ENCODE peak calls at places on chromosomes 5 and 9, in four cellular contexts. One of them, this sample, is unnamed.

GRCh38 chr9:99072040-99072394 is 32.9 kb upstream of the TGFBR1 start:
- DNase-seq in GM12891: no peak
- DNase-seq in SK-N-SH: no peak
- DNase-seq in GM12878: no peak
- DNase-seq in this sample: no peak

GRCh38 chr5:171418982-171419662 is at the start of gene FGF18:
- DNase-seq in GM12891: peak; percentile 57
- DNase-seq in SK-N-SH: peak; percentile 74
- DNase-seq in GM12878: no peak
- DNase-seq in this sample: peak; percentile 46

GRCh38 chr5:16894236-16895057 is 41.6 kb downstream of the MYO10 start:
- DNase-seq in GM12891: no peak
- DNase-seq in SK-N-SH: no peak
- DNase-seq in GM12878: no peak
- DNase-seq in this sample: no peak

GRCh38 chr9:27258662-27259061 is 38.3 kb downstream of the EQTN start:
- DNase-seq in GM12891: no peak
- DNase-seq in SK-N-SH: no peak
- DNase-seq in GM12878: no peak
- DNase-seq in this sample: no peak

GRCh38 chr9:134925011-134925511 is 7.3 kb upstream of the FCN1 start:
- DNase-seq in GM12891: no peak
- DNase-seq in SK-N-SH: no peak
- DNase-seq in GM12878: no peak
- DNase-seq in this sample: no peak

GRCh38 chr9:113570106-113570505 is 106.6 kb downstream of the RGS3 start:
- DNase-seq in GM12891: no peak
- DNase-seq in SK-N-SH: no peak
- DNase-seq in GM12878: no peak
- DNase-seq in this sample: no peak

GRCh38 chr5:134149571-134150303 is 27.0 kb downstream of the SKP1 start:
- DNase-seq in GM12891: no peak
- DNase-seq in SK-N-SH: no peak
- DNase-seq in GM12878: no peak
- DNase-seq in this sample: no peak

GRCh38 chr9:3455088-3455487 is 70.7 kb downstream of the RFX3 start:
- DNase-seq in GM12891: no peak
- DNase-seq in SK-N-SH: no peak
- DNase-seq in GM12878: no peak
- DNase-seq in this sample: no peak

GRCh38 chr9:134291961-134292871 is 34.0 kb upstream of the RXRA start:
- DNase-seq in GM12891: no peak
- DNase-seq in SK-N-SH: no peak
- DNase-seq in GM12878: no peak
- DNase-seq in this sample: no peak

GRCh38 chr5:68122439-68122906 is 93.1 kb upstream of the PIK3R1 start:
- DNase-seq in GM12891: no peak
- DNase-seq in SK-N-SH: no peak
- DNase-seq in GM12878: no peak
- DNase-seq in this sample: no peak

GRCh38 chr5:91166040-91166807 is 216.9 kb downstream of the ARRDC3 start:
- DNase-seq in GM12891: no peak
- DNase-seq in SK-N-SH: no peak
- DNase-seq in GM12878: no peak
- DNase-seq in this sample: no peak

GRCh38 chr9:92059045-92059444 is 56.2 kb downstream of the SPTLC1 start:
- DNase-seq in GM12891: no peak
- DNase-seq in SK-N-SH: no peak
- DNase-seq in GM12878: no peak
- DNase-seq in this sample: no peak

GRCh38 chr9:98597372-98597771 is 111.4 kb downstream of the GABBR2 start:
- DNase-seq in GM12891: no peak
- DNase-seq in SK-N-SH: no peak
- DNase-seq in GM12878: no peak
- DNase-seq in this sample: no peak

GRCh38 chr9:98479967-98480847 is 224.8 kb upstream of the TBC1D2 start:
- DNase-seq in GM12891: no peak
- DNase-seq in SK-N-SH: no peak
- DNase-seq in GM12878: no peak
- DNase-seq in this sample: no peak

GRCh38 chr9:76562511-76562911 is 103.5 kb downstream of the GCNT1 start:
- DNase-seq in GM12891: no peak
- DNase-seq in SK-N-SH: no peak
- DNase-seq in GM12878: peak; percentile 38
- DNase-seq in this sample: no peak

GRCh38 chr5:72067682-72068470 is 39.4 kb upstream of the MAP1B start:
- DNase-seq in GM12891: no peak
- DNase-seq in SK-N-SH: no peak
- DNase-seq in GM12878: no peak
- DNase-seq in this sample: no peak

GRCh38 chr5:54087436-54087835 is 222.9 kb downstream of the ARL15 start:
- DNase-seq in GM12891: no peak
- DNase-seq in SK-N-SH: no peak
- DNase-seq in GM12878: no peak
- DNase-seq in this sample: no peak

GRCh38 chr5:140694276-140694675 is 3.0 kb downstream of the HARS2 start:
- DNase-seq in GM12891: no peak
- DNase-seq in SK-N-SH: no peak
- DNase-seq in GM12878: no peak
- DNase-seq in this sample: no peak

GRCh38 chr5:77588175-77588574 is 50.3 kb downstream of the OTP start:
- DNase-seq in GM12891: no peak
- DNase-seq in SK-N-SH: no peak
- DNase-seq in GM12878: no peak
- DNase-seq in this sample: no peak

GRCh38 chr5:77586101-77586500 is 52.4 kb downstream of the OTP start:
- DNase-seq in GM12891: no peak
- DNase-seq in SK-N-SH: no peak
- DNase-seq in GM12878: no peak
- DNase-seq in this sample: no peak

DNA sequence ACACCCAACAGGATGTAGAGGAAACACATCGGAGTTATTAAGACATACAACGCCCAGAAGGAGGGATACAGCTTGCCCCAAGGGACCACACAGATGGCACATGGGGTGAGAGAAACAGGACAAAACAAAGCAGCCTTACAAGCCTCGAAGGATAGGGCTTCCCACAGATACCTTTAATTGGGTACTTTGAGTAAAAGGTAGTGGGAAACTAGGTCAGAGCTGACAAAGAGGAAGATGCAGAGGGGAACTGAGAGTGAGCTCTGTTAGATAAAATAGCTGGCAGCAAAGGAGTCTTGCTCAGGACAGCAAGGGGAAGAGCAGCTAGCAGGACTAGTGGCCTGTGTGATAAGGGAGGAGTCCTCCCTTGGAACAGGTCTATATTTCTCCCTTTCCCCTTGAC is 48.2 kb downstream of the OTP start:
- DNase-seq in GM12891: peak; percentile 5
- DNase-seq in SK-N-SH: no peak
- DNase-seq in GM12878: peak; percentile 98
- DNase-seq in this sample: no peak
- TF ChIP-seq TAF1 in GM12891: no peak
- TF ChIP-seq TAF1 in SK-N-SH: no peak
- TF ChIP-seq TAF1 in GM12878: no peak
- TF ChIP-seq TAF1 in this sample: no peak

GRCh38 chr9:86354048-86354881 is at the start of gene TUT7:
- DNase-seq in GM12891: peak; percentile 84
- DNase-seq in SK-N-SH: peak; percentile 94
- DNase-seq in GM12878: peak; percentile 65
- DNase-seq in this sample: peak; percentile 83

GRCh38 chr9:86354882-86355399 is 731 bp upstream of the TUT7 start:
- DNase-seq in GM12891: no peak
- DNase-seq in SK-N-SH: peak; percentile 36
- DNase-seq in GM12878: no peak
- DNase-seq in this sample: no peak

GRCh38 chr9:86353591-86354047 is 591 bp downstream of the TUT7 start:
- DNase-seq in GM12891: no peak
- DNase-seq in SK-N-SH: no peak
- DNase-seq in GM12878: no peak
- DNase-seq in this sample: no peak

GRCh38 chr9:86357091-86357866 is 3.1 kb upstream of the TUT7 start:
- DNase-seq in GM12891: no peak
- DNase-seq in SK-N-SH: no peak
- DNase-seq in GM12878: no peak
- DNase-seq in this sample: no peak

GRCh38 chr9:86355814-86356213 is 1.6 kb upstream of the TUT7 start:
- DNase-seq in GM12891: no peak
- DNase-seq in SK-N-SH: no peak
- DNase-seq in GM12878: no peak
- DNase-seq in this sample: no peak
- TF ChIP-seq POLR2AphosphoS5 in GM12891: no peak
- TF ChIP-seq POLR2AphosphoS5 in SK-N-SH: no peak
- TF ChIP-seq POLR2AphosphoS5 in GM12878: no peak
- TF ChIP-seq POLR2AphosphoS5 in this sample: no peak

GRCh38 chr5:74199005-74199404 is 441.5 kb downstream of the ENC1 start:
- DNase-seq in GM12891: no peak
- DNase-seq in SK-N-SH: no peak
- DNase-seq in GM12878: no peak
- DNase-seq in this sample: no peak
- TF ChIP-seq TAF1 in GM12891: no peak
- TF ChIP-seq TAF1 in SK-N-SH: no peak
- TF ChIP-seq TAF1 in GM12878: no peak
- TF ChIP-seq TAF1 in this sample: no peak

DNA sequence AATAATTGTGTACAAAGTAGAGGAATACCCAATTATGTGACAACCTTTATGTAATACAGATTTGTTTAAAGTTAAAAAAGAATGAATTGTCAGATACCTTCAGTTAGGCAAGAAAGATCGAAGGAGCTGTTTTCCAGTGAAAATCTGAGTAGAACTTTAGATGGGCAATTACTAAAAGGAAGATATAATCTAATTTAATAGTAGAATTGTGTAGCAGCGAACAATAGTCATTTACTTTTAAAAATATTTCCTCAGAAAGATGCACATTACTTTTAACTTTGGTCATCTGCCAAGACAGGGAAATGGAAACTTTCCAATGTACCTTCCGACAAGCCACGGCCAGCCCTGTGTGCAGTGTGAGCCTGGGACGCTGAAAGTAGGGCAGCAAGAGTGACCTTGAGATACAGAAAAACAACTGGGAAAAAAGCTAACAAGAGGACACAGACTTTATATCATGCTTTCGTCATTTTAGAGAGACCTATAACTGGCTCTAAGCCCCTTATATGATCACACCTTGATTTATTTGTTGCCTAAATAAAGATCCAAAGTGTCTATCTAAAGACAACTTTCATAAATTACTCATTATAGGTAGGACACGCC is 40.1 kb downstream of the RHOBTB3 start:
- DNase-seq in GM12891: no peak
- DNase-seq in SK-N-SH: no peak
- DNase-seq in GM12878: no peak
- DNase-seq in this sample: no peak
- TF ChIP-seq POLR2AphosphoS5 in GM12891: no peak
- TF ChIP-seq POLR2AphosphoS5 in SK-N-SH: no peak
- TF ChIP-seq POLR2AphosphoS5 in GM12878: no peak
- TF ChIP-seq POLR2AphosphoS5 in this sample: no peak

This sample was measured in GM12892.